ENCODE peak calls at places on chromosomes 4 and X, in nine cellular contexts. K, F, B, X, J, P, Z, H and C are unnamed samples.

GRCh38 chrX:25178555-25178954 is 162.8 kb upstream of the ARX start:
- DNase-seq in K (no peak), F (no peak), B (no peak), X (no peak), J (no peak), P (no peak), Z (no peak), H (no peak), C (no peak)

GRCh38 chrX:24301060-24301459 is 12.8 kb downstream of the SUPT20HL2 start:
- DNase-seq in K (no peak), F (no peak), B (no peak), X (no peak), J (no peak), P (no peak), Z (no peak), H (no peak), C (no peak)

GRCh38 chrX:6695717-6696116 is 160.8 kb upstream of the VCX3A start:
- DNase-seq in K (no peak), F (no peak), B (no peak), X (no peak), J (no peak), P (no peak), Z (no peak), H (no peak), C (no peak)

GRCh38 chr4:55311792-55312490 is 34.1 kb upstream of the SRD5A3 start:
- DNase-seq in K (no peak), F (no peak), B (no peak), X (no peak), J (no peak), P (no peak), Z (no peak), H (no peak), C (no peak)

GRCh38 chr4:139901516-139902327 is 236.1 kb downstream of the MGST2 start:
- DNase-seq in K (no peak), F (peak; percentile 28), B (no peak), X (peak; percentile 44), J (no peak), P (no peak), Z (no peak), H (no peak), C (no peak)

GRCh38 chr4:105192910-105193309 is 46.2 kb downstream of the TET2 start:
- DNase-seq in K (no peak), F (no peak), B (no peak), X (no peak), J (no peak), P (no peak), Z (no peak), H (no peak), C (no peak)

GRCh38 chr4:61308033-61308432 is 107.9 kb downstream of the ADGRL3 start:
- DNase-seq in K (no peak), F (no peak), B (no peak), X (no peak), J (no peak), P (no peak), Z (no peak), H (no peak), C (no peak)

GRCh38 chr4:176760468-176760867 is 32.3 kb downstream of the VEGFC start:
- DNase-seq in K (no peak), F (no peak), B (no peak), X (no peak), J (no peak), P (no peak), Z (no peak), H (no peak), C (no peak)